ENCODE peak calls at places on chromosomes 11 and 22, in nine cellular contexts. One of them, this sample, is unnamed.

GRCh38 chr22:31210830-31211503 is 1.1 kb upstream of the LIMK2 start:
- DNase-seq in HCT116: no peak
- DNase-seq in fibroblast of lung: no peak
- DNase-seq in body of pancreas: no peak
- DNase-seq in WERI-Rb-1: peak
- DNase-seq in adrenal gland: no peak
- DNase-seq in PC-3: no peak
- DNase-seq in uterus: no peak
- DNase-seq in left ventricle myocardium inferior: peak
- DNase-seq in this sample: no peak

GRCh38 chr11:36069576-36070214 is 125.8 kb downstream of the LDLRAD3 start:
- DNase-seq in fibroblast of lung: no peak
- DNase-seq in left ventricle myocardium inferior: no peak
- DNase-seq in HCT116: no peak
- DNase-seq in uterus: no peak
- DNase-seq in WERI-Rb-1: peak
- DNase-seq in PC-3: peak
- DNase-seq in body of pancreas: no peak
- DNase-seq in adrenal gland: no peak
- DNase-seq in this sample: no peak

GRCh38 chr11:68445531-68446035 is 15.0 kb upstream of the PPP6R3 start:
- DNase-seq in adrenal gland: no peak
- DNase-seq in HCT116: no peak
- DNase-seq in WERI-Rb-1: no peak
- DNase-seq in left ventricle myocardium inferior: no peak
- DNase-seq in PC-3: no peak
- DNase-seq in fibroblast of lung: no peak
- DNase-seq in body of pancreas: no peak
- DNase-seq in uterus: no peak
- DNase-seq in this sample: no peak

GRCh38 chr22:50676211-50676636 is 3.6 kb downstream of the SHANK3 start:
- DNase-seq in left ventricle myocardium inferior: no peak
- DNase-seq in PC-3: no peak
- DNase-seq in uterus: no peak
- DNase-seq in HCT116: no peak
- DNase-seq in body of pancreas: no peak
- DNase-seq in adrenal gland: no peak
- DNase-seq in fibroblast of lung: no peak
- DNase-seq in WERI-Rb-1: no peak
- DNase-seq in this sample: no peak

GRCh38 chr11:126416542-126417090 is 61.1 kb downstream of the ST3GAL4 start:
- DNase-seq in WERI-Rb-1: no peak
- DNase-seq in fibroblast of lung: peak
- DNase-seq in adrenal gland: peak
- DNase-seq in HCT116: no peak
- DNase-seq in left ventricle myocardium inferior: peak
- DNase-seq in body of pancreas: peak
- DNase-seq in PC-3: no peak
- DNase-seq in uterus: peak
- DNase-seq in this sample: peak

GRCh38 chr11:114080219-114080618 is 20.7 kb downstream of the ZBTB16 start:
- DNase-seq in adrenal gland: no peak
- DNase-seq in HCT116: no peak
- DNase-seq in body of pancreas: no peak
- DNase-seq in fibroblast of lung: peak
- DNase-seq in uterus: no peak
- DNase-seq in left ventricle myocardium inferior: peak
- DNase-seq in PC-3: no peak
- DNase-seq in WERI-Rb-1: no peak
- DNase-seq in this sample: peak

GRCh38 chr11:131592152-131592551 is 221.7 kb downstream of the NTM start:
- DNase-seq in body of pancreas: no peak
- DNase-seq in uterus: no peak
- DNase-seq in PC-3: no peak
- DNase-seq in HCT116: no peak
- DNase-seq in left ventricle myocardium inferior: no peak
- DNase-seq in fibroblast of lung: no peak
- DNase-seq in WERI-Rb-1: no peak
- DNase-seq in adrenal gland: no peak
- DNase-seq in this sample: no peak

GRCh38 chr11:7672960-7673723 is at the start of gene CYB5R2:
- DNase-seq in uterus: peak
- DNase-seq in adrenal gland: peak
- DNase-seq in left ventricle myocardium inferior: peak
- DNase-seq in body of pancreas: peak
- DNase-seq in PC-3: no peak
- DNase-seq in fibroblast of lung: peak
- DNase-seq in WERI-Rb-1: no peak
- DNase-seq in HCT116: peak
- DNase-seq in this sample: peak

GRCh38 chr11:86784247-86784681 is 16.1 kb upstream of the PRSS23 start:
- DNase-seq in HCT116: no peak
- DNase-seq in body of pancreas: no peak
- DNase-seq in adrenal gland: no peak
- DNase-seq in uterus: peak
- DNase-seq in WERI-Rb-1: no peak
- DNase-seq in PC-3: peak
- DNase-seq in fibroblast of lung: peak
- DNase-seq in left ventricle myocardium inferior: no peak
- DNase-seq in this sample: no peak

GRCh38 chr22:24592846-24593809 is at the start of gene LRRC75B:
- DNase-seq in left ventricle myocardium inferior: peak
- DNase-seq in fibroblast of lung: peak
- DNase-seq in WERI-Rb-1: peak
- DNase-seq in PC-3: peak
- DNase-seq in adrenal gland: peak
- DNase-seq in body of pancreas: peak
- DNase-seq in HCT116: peak
- DNase-seq in uterus: peak
- DNase-seq in this sample: peak

GRCh38 chr11:61486004-61486615 is 22.4 kb upstream of the LRRC10B start:
- DNase-seq in WERI-Rb-1: no peak
- DNase-seq in PC-3: no peak
- DNase-seq in uterus: no peak
- DNase-seq in body of pancreas: no peak
- DNase-seq in adrenal gland: no peak
- DNase-seq in fibroblast of lung: no peak
- DNase-seq in left ventricle myocardium inferior: no peak
- DNase-seq in HCT116: no peak
- DNase-seq in this sample: no peak

GRCh38 chr11:61487342-61488025 is 21.1 kb upstream of the LRRC10B start:
- DNase-seq in HCT116: no peak
- DNase-seq in uterus: no peak
- DNase-seq in WERI-Rb-1: no peak
- DNase-seq in body of pancreas: no peak
- DNase-seq in left ventricle myocardium inferior: no peak
- DNase-seq in PC-3: no peak
- DNase-seq in fibroblast of lung: no peak
- DNase-seq in adrenal gland: no peak
- DNase-seq in this sample: no peak

GRCh38 chr11:61485080-61485479 is 23.5 kb upstream of the LRRC10B start:
- DNase-seq in PC-3: no peak
- DNase-seq in uterus: no peak
- DNase-seq in fibroblast of lung: no peak
- DNase-seq in adrenal gland: no peak
- DNase-seq in body of pancreas: no peak
- DNase-seq in WERI-Rb-1: no peak
- DNase-seq in left ventricle myocardium inferior: no peak
- DNase-seq in HCT116: no peak
- DNase-seq in this sample: no peak

GRCh38 chr11:61488651-61489291 is 19.8 kb upstream of the LRRC10B start:
- DNase-seq in PC-3: peak
- DNase-seq in left ventricle myocardium inferior: peak
- DNase-seq in WERI-Rb-1: peak
- DNase-seq in body of pancreas: peak
- DNase-seq in HCT116: no peak
- DNase-seq in uterus: peak
- DNase-seq in fibroblast of lung: peak
- DNase-seq in adrenal gland: peak
- DNase-seq in this sample: peak

DNA sequence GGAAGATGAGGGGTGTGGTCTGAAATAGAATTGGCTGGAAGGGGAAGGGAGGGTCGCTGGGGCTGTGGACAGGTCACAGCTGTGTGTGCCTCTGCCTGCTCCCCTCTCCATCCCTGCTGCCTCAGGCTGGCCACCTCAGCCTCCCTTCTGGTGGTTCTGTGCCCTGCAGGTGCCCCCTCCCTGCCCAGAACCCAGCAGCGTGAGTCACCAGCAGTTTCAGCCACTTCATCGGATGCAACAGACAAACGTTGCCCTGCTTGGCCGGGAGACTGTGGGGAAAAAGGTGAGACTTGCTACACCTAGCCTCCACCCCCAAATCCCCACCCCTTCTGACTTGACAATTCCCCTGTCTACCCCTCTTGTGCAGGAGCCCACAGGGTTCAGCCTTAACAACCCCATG is 21.8 kb upstream of the LRRC10B start:
- DNase-seq in HCT116: no peak
- DNase-seq in PC-3: peak
- DNase-seq in adrenal gland: no peak
- DNase-seq in uterus: no peak
- DNase-seq in WERI-Rb-1: no peak
- DNase-seq in fibroblast of lung: no peak
- DNase-seq in body of pancreas: no peak
- DNase-seq in left ventricle myocardium inferior: no peak
- DNase-seq in this sample: no peak
- H3K27ac ChIP-seq in HCT116: no peak
- H3K27ac ChIP-seq in PC-3: peak
- H3K27ac ChIP-seq in adrenal gland: no peak
- H3K27ac ChIP-seq in uterus: no peak
- H3K27ac ChIP-seq in WERI-Rb-1: no peak
- H3K27ac ChIP-seq in fibroblast of lung: no peak
- H3K27ac ChIP-seq in body of pancreas: no peak
- H3K27ac ChIP-seq in left ventricle myocardium inferior: no peak
- H3K27ac ChIP-seq in this sample: no peak

GRCh38 chr11:79439893-79440450 is 858 bp downstream of the TENM4 start:
- DNase-seq in PC-3: no peak
- DNase-seq in fibroblast of lung: no peak
- DNase-seq in HCT116: no peak
- DNase-seq in adrenal gland: peak
- DNase-seq in left ventricle myocardium inferior: peak
- DNase-seq in uterus: peak
- DNase-seq in WERI-Rb-1: no peak
- DNase-seq in body of pancreas: no peak
- DNase-seq in this sample: peak
- TF ChIP-seq CTCF in PC-3: no peak
- TF ChIP-seq CTCF in fibroblast of lung: no peak
- TF ChIP-seq CTCF in HCT116: no peak
- TF ChIP-seq CTCF in adrenal gland: no peak
- TF ChIP-seq CTCF in left ventricle myocardium inferior: no peak
- TF ChIP-seq CTCF in uterus: no peak
- TF ChIP-seq CTCF in WERI-Rb-1: no peak
- TF ChIP-seq CTCF in body of pancreas: no peak
- TF ChIP-seq CTCF in this sample: peak

GRCh38 chr11:704189-704798 is 1.7 kb upstream of the EPS8L2 start:
- DNase-seq in WERI-Rb-1: no peak
- DNase-seq in body of pancreas: no peak
- DNase-seq in uterus: no peak
- DNase-seq in fibroblast of lung: no peak
- DNase-seq in HCT116: no peak
- DNase-seq in adrenal gland: no peak
- DNase-seq in PC-3: no peak
- DNase-seq in left ventricle myocardium inferior: no peak
- DNase-seq in this sample: no peak

GRCh38 chr11:703515-703914 is 2.5 kb upstream of the EPS8L2 start:
- DNase-seq in fibroblast of lung: no peak
- DNase-seq in left ventricle myocardium inferior: no peak
- DNase-seq in WERI-Rb-1: no peak
- DNase-seq in HCT116: no peak
- DNase-seq in uterus: no peak
- DNase-seq in PC-3: no peak
- DNase-seq in adrenal gland: no peak
- DNase-seq in body of pancreas: no peak
- DNase-seq in this sample: no peak

GRCh38 chr11:706439-706956 is 467 bp downstream of the EPS8L2 start:
- DNase-seq in PC-3: peak
- DNase-seq in body of pancreas: peak
- DNase-seq in fibroblast of lung: peak
- DNase-seq in adrenal gland: no peak
- DNase-seq in WERI-Rb-1: no peak
- DNase-seq in uterus: no peak
- DNase-seq in left ventricle myocardium inferior: no peak
- DNase-seq in HCT116: no peak
- DNase-seq in this sample: peak

GRCh38 chr11:705646-706438 is at the start of gene EPS8L2:
- DNase-seq in body of pancreas: peak
- DNase-seq in adrenal gland: no peak
- DNase-seq in HCT116: no peak
- DNase-seq in left ventricle myocardium inferior: no peak
- DNase-seq in uterus: no peak
- DNase-seq in fibroblast of lung: no peak
- DNase-seq in WERI-Rb-1: no peak
- DNase-seq in PC-3: peak
- DNase-seq in this sample: peak

GRCh38 chr11:704799-705645 is 1.0 kb upstream of the EPS8L2 start:
- DNase-seq in uterus: no peak
- DNase-seq in adrenal gland: no peak
- DNase-seq in PC-3: peak
- DNase-seq in HCT116: no peak
- DNase-seq in fibroblast of lung: no peak
- DNase-seq in left ventricle myocardium inferior: no peak
- DNase-seq in body of pancreas: peak
- DNase-seq in WERI-Rb-1: no peak
- DNase-seq in this sample: peak
- H3K4me3 ChIP-seq in uterus: peak
- H3K4me3 ChIP-seq in adrenal gland: no peak
- H3K4me3 ChIP-seq in PC-3: peak
- H3K4me3 ChIP-seq in HCT116: peak
- H3K4me3 ChIP-seq in fibroblast of lung: peak
- H3K4me3 ChIP-seq in left ventricle myocardium inferior: peak
- H3K4me3 ChIP-seq in body of pancreas: peak
- H3K4me3 ChIP-seq in WERI-Rb-1: no peak
- H3K4me3 ChIP-seq in this sample: no peak

GRCh38 chr11:66015094-66015881 is 3.5 kb downstream of the CST6 start:
- DNase-seq in body of pancreas: no peak
- DNase-seq in PC-3: peak
- DNase-seq in left ventricle myocardium inferior: peak
- DNase-seq in HCT116: peak
- DNase-seq in WERI-Rb-1: no peak
- DNase-seq in fibroblast of lung: peak
- DNase-seq in adrenal gland: no peak
- DNase-seq in uterus: no peak
- DNase-seq in this sample: no peak

GRCh38 chr11:66013762-66014100 is 1.9 kb downstream of the CST6 start:
- DNase-seq in adrenal gland: no peak
- DNase-seq in left ventricle myocardium inferior: no peak
- DNase-seq in fibroblast of lung: no peak
- DNase-seq in body of pancreas: no peak
- DNase-seq in uterus: no peak
- DNase-seq in PC-3: no peak
- DNase-seq in WERI-Rb-1: no peak
- DNase-seq in HCT116: no peak
- DNase-seq in this sample: no peak

GRCh38 chr11:66017354-66017753 is 5.5 kb downstream of the CST6 start:
- DNase-seq in fibroblast of lung: no peak
- DNase-seq in adrenal gland: no peak
- DNase-seq in PC-3: no peak
- DNase-seq in left ventricle myocardium inferior: no peak
- DNase-seq in uterus: no peak
- DNase-seq in HCT116: no peak
- DNase-seq in body of pancreas: no peak
- DNase-seq in WERI-Rb-1: no peak
- DNase-seq in this sample: no peak

GRCh38 chr11:66015936-66016792 is 4.4 kb downstream of the CST6 start:
- DNase-seq in left ventricle myocardium inferior: no peak
- DNase-seq in HCT116: no peak
- DNase-seq in WERI-Rb-1: no peak
- DNase-seq in uterus: no peak
- DNase-seq in fibroblast of lung: no peak
- DNase-seq in PC-3: no peak
- DNase-seq in body of pancreas: no peak
- DNase-seq in adrenal gland: no peak
- DNase-seq in this sample: peak

GRCh38 chr11:66016793-66017177 is 5.0 kb downstream of the CST6 start:
- DNase-seq in HCT116: no peak
- DNase-seq in PC-3: no peak
- DNase-seq in WERI-Rb-1: no peak
- DNase-seq in adrenal gland: no peak
- DNase-seq in uterus: no peak
- DNase-seq in body of pancreas: no peak
- DNase-seq in left ventricle myocardium inferior: no peak
- DNase-seq in fibroblast of lung: no peak
- DNase-seq in this sample: no peak
- H3K27ac ChIP-seq in HCT116: peak
- H3K27ac ChIP-seq in PC-3: no peak
- H3K27ac ChIP-seq in WERI-Rb-1: no peak
- H3K27ac ChIP-seq in adrenal gland: no peak
- H3K27ac ChIP-seq in uterus: no peak
- H3K27ac ChIP-seq in body of pancreas: no peak
- H3K27ac ChIP-seq in left ventricle myocardium inferior: no peak
- H3K27ac ChIP-seq in fibroblast of lung: no peak
- H3K27ac ChIP-seq in this sample: no peak

This sample was measured in thyroid gland.